ENCODE peak calls at places on chromosomes 3 and 15, in ten cellular contexts. One of them, this sample, is unnamed.

GRCh38 chr3:194711913-194712312 is 26.2 kb downstream of the FAM43A start:
- DNase-seq in fibroblast of the aortic adventitia: peak
- DNase-seq in gastrocnemius medialis: peak
- DNase-seq in PC-3: peak
- DNase-seq in glutamatergic neuron: no peak
- DNase-seq in foreskin fibroblast: peak
- DNase-seq in neural crest cell: no peak
- DNase-seq in psoas muscle: peak
- DNase-seq in fibroblast of pulmonary artery: peak
- DNase-seq in epithelial cell of proximal tubule: peak
- DNase-seq in this sample: no peak

GRCh38 chr3:101925564-101925963 is 76.2 kb downstream of the NFKBIZ start:
- DNase-seq in fibroblast of the aortic adventitia: no peak
- DNase-seq in fibroblast of pulmonary artery: no peak
- DNase-seq in PC-3: peak
- DNase-seq in psoas muscle: no peak
- DNase-seq in gastrocnemius medialis: no peak
- DNase-seq in epithelial cell of proximal tubule: no peak
- DNase-seq in foreskin fibroblast: no peak
- DNase-seq in neural crest cell: no peak
- DNase-seq in glutamatergic neuron: no peak
- DNase-seq in this sample: no peak

GRCh38 chr3:196431193-196432136 is 762 bp downstream of the UBXN7 start:
- DNase-seq in PC-3: peak
- DNase-seq in psoas muscle: peak
- DNase-seq in epithelial cell of proximal tubule: peak
- DNase-seq in foreskin fibroblast: peak
- DNase-seq in gastrocnemius medialis: no peak
- DNase-seq in fibroblast of pulmonary artery: peak
- DNase-seq in fibroblast of the aortic adventitia: peak
- DNase-seq in glutamatergic neuron: peak
- DNase-seq in neural crest cell: peak
- DNase-seq in this sample: no peak

GRCh38 chr15:95132774-95133173 is 901.4 kb downstream of the MCTP2 start:
- DNase-seq in PC-3: peak
- DNase-seq in fibroblast of pulmonary artery: peak
- DNase-seq in gastrocnemius medialis: no peak
- DNase-seq in foreskin fibroblast: peak
- DNase-seq in epithelial cell of proximal tubule: peak
- DNase-seq in psoas muscle: no peak
- DNase-seq in glutamatergic neuron: no peak
- DNase-seq in neural crest cell: no peak
- DNase-seq in fibroblast of the aortic adventitia: peak
- DNase-seq in this sample: no peak

GRCh38 chr15:61748529-61748928 is 311.7 kb downstream of the VPS13C start:
- DNase-seq in fibroblast of the aortic adventitia: no peak
- DNase-seq in psoas muscle: no peak
- DNase-seq in neural crest cell: no peak
- DNase-seq in foreskin fibroblast: peak
- DNase-seq in fibroblast of pulmonary artery: no peak
- DNase-seq in epithelial cell of proximal tubule: no peak
- DNase-seq in PC-3: peak
- DNase-seq in glutamatergic neuron: no peak
- DNase-seq in gastrocnemius medialis: no peak
- DNase-seq in this sample: no peak

GRCh38 chr3:40299721-40300335 is 9.7 kb upstream of the EIF1B start:
- DNase-seq in foreskin fibroblast: peak
- DNase-seq in psoas muscle: no peak
- DNase-seq in PC-3: no peak
- DNase-seq in neural crest cell: no peak
- DNase-seq in glutamatergic neuron: no peak
- DNase-seq in epithelial cell of proximal tubule: no peak
- DNase-seq in fibroblast of pulmonary artery: peak
- DNase-seq in fibroblast of the aortic adventitia: peak
- DNase-seq in gastrocnemius medialis: no peak
- DNase-seq in this sample: no peak

GRCh38 chr3:189898559-189899153 is 222.0 kb downstream of the P3H2 start:
- DNase-seq in gastrocnemius medialis: no peak
- DNase-seq in neural crest cell: no peak
- DNase-seq in epithelial cell of proximal tubule: no peak
- DNase-seq in psoas muscle: no peak
- DNase-seq in fibroblast of pulmonary artery: peak
- DNase-seq in fibroblast of the aortic adventitia: peak
- DNase-seq in PC-3: no peak
- DNase-seq in glutamatergic neuron: no peak
- DNase-seq in foreskin fibroblast: no peak
- DNase-seq in this sample: no peak

GRCh38 chr3:43077261-43077660 is 28.6 kb downstream of the POMGNT2 start:
- DNase-seq in neural crest cell: no peak
- DNase-seq in glutamatergic neuron: no peak
- DNase-seq in foreskin fibroblast: no peak
- DNase-seq in PC-3: no peak
- DNase-seq in gastrocnemius medialis: no peak
- DNase-seq in psoas muscle: no peak
- DNase-seq in fibroblast of pulmonary artery: no peak
- DNase-seq in fibroblast of the aortic adventitia: no peak
- DNase-seq in epithelial cell of proximal tubule: no peak
- DNase-seq in this sample: no peak

GRCh38 chr3:28042707-28043106 is 198.7 kb upstream of the CMC1 start:
- DNase-seq in epithelial cell of proximal tubule: no peak
- DNase-seq in fibroblast of pulmonary artery: no peak
- DNase-seq in psoas muscle: no peak
- DNase-seq in fibroblast of the aortic adventitia: no peak
- DNase-seq in neural crest cell: no peak
- DNase-seq in glutamatergic neuron: no peak
- DNase-seq in PC-3: no peak
- DNase-seq in foreskin fibroblast: no peak
- DNase-seq in gastrocnemius medialis: no peak
- DNase-seq in this sample: no peak

GRCh38 chr3:25461946-25462345 is 33.9 kb downstream of the RARB start:
- DNase-seq in epithelial cell of proximal tubule: no peak
- DNase-seq in psoas muscle: no peak
- DNase-seq in foreskin fibroblast: no peak
- DNase-seq in glutamatergic neuron: no peak
- DNase-seq in fibroblast of pulmonary artery: no peak
- DNase-seq in gastrocnemius medialis: no peak
- DNase-seq in fibroblast of the aortic adventitia: no peak
- DNase-seq in PC-3: no peak
- DNase-seq in neural crest cell: no peak
- DNase-seq in this sample: no peak

GRCh38 chr3:110686691-110687090 is 384.9 kb upstream of the NECTIN3 start:
- DNase-seq in neural crest cell: no peak
- DNase-seq in gastrocnemius medialis: no peak
- DNase-seq in fibroblast of pulmonary artery: peak
- DNase-seq in psoas muscle: no peak
- DNase-seq in glutamatergic neuron: no peak
- DNase-seq in epithelial cell of proximal tubule: no peak
- DNase-seq in fibroblast of the aortic adventitia: peak
- DNase-seq in foreskin fibroblast: no peak
- DNase-seq in PC-3: no peak
- DNase-seq in this sample: no peak

GRCh38 chr3:37715358-37715757 is 146.3 kb upstream of the CTDSPL start:
- DNase-seq in fibroblast of the aortic adventitia: no peak
- DNase-seq in PC-3: no peak
- DNase-seq in fibroblast of pulmonary artery: no peak
- DNase-seq in epithelial cell of proximal tubule: no peak
- DNase-seq in psoas muscle: no peak
- DNase-seq in glutamatergic neuron: peak
- DNase-seq in gastrocnemius medialis: no peak
- DNase-seq in neural crest cell: no peak
- DNase-seq in foreskin fibroblast: no peak
- DNase-seq in this sample: no peak

GRCh38 chr15:89087066-89087829 is 1.0 kb upstream of the ABHD2 start:
- DNase-seq in foreskin fibroblast: no peak
- DNase-seq in PC-3: no peak
- DNase-seq in gastrocnemius medialis: peak
- DNase-seq in neural crest cell: no peak
- DNase-seq in fibroblast of pulmonary artery: no peak
- DNase-seq in fibroblast of the aortic adventitia: no peak
- DNase-seq in epithelial cell of proximal tubule: no peak
- DNase-seq in glutamatergic neuron: no peak
- DNase-seq in psoas muscle: peak
- DNase-seq in this sample: no peak

GRCh38 chr3:123027292-123028232 is at the start of gene SEMA5B:
- DNase-seq in fibroblast of pulmonary artery: no peak
- DNase-seq in fibroblast of the aortic adventitia: no peak
- DNase-seq in PC-3: peak
- DNase-seq in glutamatergic neuron: peak
- DNase-seq in epithelial cell of proximal tubule: no peak
- DNase-seq in psoas muscle: peak
- DNase-seq in neural crest cell: peak
- DNase-seq in foreskin fibroblast: no peak
- DNase-seq in gastrocnemius medialis: no peak
- DNase-seq in this sample: no peak

GRCh38 chr3:123025642-123026521 is 1.7 kb downstream of the SEMA5B start:
- DNase-seq in psoas muscle: peak
- DNase-seq in glutamatergic neuron: peak
- DNase-seq in fibroblast of the aortic adventitia: no peak
- DNase-seq in epithelial cell of proximal tubule: no peak
- DNase-seq in fibroblast of pulmonary artery: no peak
- DNase-seq in foreskin fibroblast: no peak
- DNase-seq in gastrocnemius medialis: no peak
- DNase-seq in neural crest cell: peak
- DNase-seq in PC-3: no peak
- DNase-seq in this sample: no peak

GRCh38 chr3:123031051-123031450 is 3.5 kb upstream of the SEMA5B start:
- DNase-seq in fibroblast of the aortic adventitia: no peak
- DNase-seq in neural crest cell: no peak
- DNase-seq in psoas muscle: no peak
- DNase-seq in glutamatergic neuron: no peak
- DNase-seq in gastrocnemius medialis: no peak
- DNase-seq in epithelial cell of proximal tubule: no peak
- DNase-seq in PC-3: no peak
- DNase-seq in fibroblast of pulmonary artery: no peak
- DNase-seq in foreskin fibroblast: no peak
- DNase-seq in this sample: no peak

GRCh38 chr3:123026551-123027291 is 842 bp downstream of the SEMA5B start:
- DNase-seq in glutamatergic neuron: peak
- DNase-seq in fibroblast of pulmonary artery: no peak
- DNase-seq in epithelial cell of proximal tubule: no peak
- DNase-seq in foreskin fibroblast: no peak
- DNase-seq in fibroblast of the aortic adventitia: no peak
- DNase-seq in neural crest cell: peak
- DNase-seq in PC-3: no peak
- DNase-seq in gastrocnemius medialis: no peak
- DNase-seq in psoas muscle: peak
- DNase-seq in this sample: no peak

GRCh38 chr3:123028233-123028828 is 768 bp upstream of the SEMA5B start:
- DNase-seq in fibroblast of pulmonary artery: peak
- DNase-seq in foreskin fibroblast: peak
- DNase-seq in psoas muscle: peak
- DNase-seq in neural crest cell: peak
- DNase-seq in epithelial cell of proximal tubule: peak
- DNase-seq in fibroblast of the aortic adventitia: peak
- DNase-seq in gastrocnemius medialis: no peak
- DNase-seq in glutamatergic neuron: no peak
- DNase-seq in PC-3: peak
- DNase-seq in this sample: no peak
- TF ChIP-seq CTCF in fibroblast of pulmonary artery: peak
- TF ChIP-seq CTCF in foreskin fibroblast: peak
- TF ChIP-seq CTCF in psoas muscle: peak
- TF ChIP-seq CTCF in neural crest cell: peak
- TF ChIP-seq CTCF in epithelial cell of proximal tubule: peak
- TF ChIP-seq CTCF in fibroblast of the aortic adventitia: peak
- TF ChIP-seq CTCF in gastrocnemius medialis: no peak
- TF ChIP-seq CTCF in glutamatergic neuron: no peak
- TF ChIP-seq CTCF in PC-3: peak
- TF ChIP-seq CTCF in this sample: peak

GRCh38 chr15:75731248-75732100 is 18.8 kb upstream of the CSPG4 start:
- DNase-seq in glutamatergic neuron: no peak
- DNase-seq in PC-3: no peak
- DNase-seq in fibroblast of the aortic adventitia: no peak
- DNase-seq in neural crest cell: no peak
- DNase-seq in fibroblast of pulmonary artery: peak
- DNase-seq in foreskin fibroblast: peak
- DNase-seq in psoas muscle: no peak
- DNase-seq in epithelial cell of proximal tubule: no peak
- DNase-seq in gastrocnemius medialis: peak
- DNase-seq in this sample: no peak
- TF ChIP-seq CTCF in glutamatergic neuron: no peak
- TF ChIP-seq CTCF in PC-3: no peak
- TF ChIP-seq CTCF in fibroblast of the aortic adventitia: peak
- TF ChIP-seq CTCF in neural crest cell: no peak
- TF ChIP-seq CTCF in fibroblast of pulmonary artery: no peak
- TF ChIP-seq CTCF in foreskin fibroblast: no peak
- TF ChIP-seq CTCF in psoas muscle: no peak
- TF ChIP-seq CTCF in epithelial cell of proximal tubule: peak
- TF ChIP-seq CTCF in gastrocnemius medialis: no peak
- TF ChIP-seq CTCF in this sample: no peak

GRCh38 chr15:55515991-55516776 is 8.2 kb upstream of the DNAAF4 start:
- DNase-seq in fibroblast of the aortic adventitia: no peak
- DNase-seq in foreskin fibroblast: no peak
- DNase-seq in gastrocnemius medialis: no peak
- DNase-seq in fibroblast of pulmonary artery: no peak
- DNase-seq in psoas muscle: no peak
- DNase-seq in glutamatergic neuron: no peak
- DNase-seq in PC-3: no peak
- DNase-seq in epithelial cell of proximal tubule: no peak
- DNase-seq in neural crest cell: no peak
- DNase-seq in this sample: no peak

GRCh38 chr15:55514414-55514850 is 6.4 kb upstream of the DNAAF4 start:
- DNase-seq in fibroblast of the aortic adventitia: no peak
- DNase-seq in fibroblast of pulmonary artery: no peak
- DNase-seq in neural crest cell: no peak
- DNase-seq in epithelial cell of proximal tubule: no peak
- DNase-seq in PC-3: peak
- DNase-seq in glutamatergic neuron: no peak
- DNase-seq in psoas muscle: no peak
- DNase-seq in foreskin fibroblast: no peak
- DNase-seq in gastrocnemius medialis: no peak
- DNase-seq in this sample: no peak

GRCh38 chr15:55518009-55518408 is 10.0 kb upstream of the DNAAF4 start:
- DNase-seq in gastrocnemius medialis: no peak
- DNase-seq in fibroblast of the aortic adventitia: no peak
- DNase-seq in PC-3: no peak
- DNase-seq in epithelial cell of proximal tubule: no peak
- DNase-seq in glutamatergic neuron: no peak
- DNase-seq in fibroblast of pulmonary artery: no peak
- DNase-seq in neural crest cell: no peak
- DNase-seq in psoas muscle: no peak
- DNase-seq in foreskin fibroblast: no peak
- DNase-seq in this sample: no peak

GRCh38 chr15:55522741-55523450 is 14.9 kb upstream of the DNAAF4 start:
- DNase-seq in PC-3: no peak
- DNase-seq in epithelial cell of proximal tubule: no peak
- DNase-seq in fibroblast of the aortic adventitia: no peak
- DNase-seq in fibroblast of pulmonary artery: no peak
- DNase-seq in gastrocnemius medialis: no peak
- DNase-seq in psoas muscle: no peak
- DNase-seq in glutamatergic neuron: no peak
- DNase-seq in foreskin fibroblast: no peak
- DNase-seq in neural crest cell: no peak
- DNase-seq in this sample: no peak

GRCh38 chr15:55518641-55519040 is 10.6 kb upstream of the DNAAF4 start:
- DNase-seq in fibroblast of pulmonary artery: no peak
- DNase-seq in glutamatergic neuron: no peak
- DNase-seq in epithelial cell of proximal tubule: no peak
- DNase-seq in foreskin fibroblast: no peak
- DNase-seq in gastrocnemius medialis: no peak
- DNase-seq in PC-3: no peak
- DNase-seq in neural crest cell: no peak
- DNase-seq in fibroblast of the aortic adventitia: peak
- DNase-seq in psoas muscle: no peak
- DNase-seq in this sample: no peak
- TF ChIP-seq CTCF in fibroblast of pulmonary artery: peak
- TF ChIP-seq CTCF in glutamatergic neuron: peak
- TF ChIP-seq CTCF in epithelial cell of proximal tubule: peak
- TF ChIP-seq CTCF in foreskin fibroblast: no peak
- TF ChIP-seq CTCF in gastrocnemius medialis: no peak
- TF ChIP-seq CTCF in PC-3: peak
- TF ChIP-seq CTCF in neural crest cell: peak
- TF ChIP-seq CTCF in fibroblast of the aortic adventitia: peak
- TF ChIP-seq CTCF in psoas muscle: peak
- TF ChIP-seq CTCF in this sample: no peak

GRCh38 chr3:4107430-4107829 is 195.7 kb upstream of the SETMAR start:
- DNase-seq in neural crest cell: no peak
- DNase-seq in psoas muscle: no peak
- DNase-seq in fibroblast of the aortic adventitia: no peak
- DNase-seq in glutamatergic neuron: no peak
- DNase-seq in gastrocnemius medialis: no peak
- DNase-seq in foreskin fibroblast: no peak
- DNase-seq in PC-3: no peak
- DNase-seq in fibroblast of pulmonary artery: no peak
- DNase-seq in epithelial cell of proximal tubule: no peak
- DNase-seq in this sample: no peak
- TF ChIP-seq CTCF in neural crest cell: peak
- TF ChIP-seq CTCF in psoas muscle: no peak
- TF ChIP-seq CTCF in fibroblast of the aortic adventitia: no peak
- TF ChIP-seq CTCF in glutamatergic neuron: no peak
- TF ChIP-seq CTCF in gastrocnemius medialis: no peak
- TF ChIP-seq CTCF in foreskin fibroblast: no peak
- TF ChIP-seq CTCF in PC-3: no peak
- TF ChIP-seq CTCF in fibroblast of pulmonary artery: no peak
- TF ChIP-seq CTCF in epithelial cell of proximal tubule: no peak
- TF ChIP-seq CTCF in this sample: no peak

This sample was measured in CD8-positive, alpha-beta T cell.